ENCODE peak calls at places on chromosomes 13 and 19, in four cellular contexts. O, G, N and K are unnamed samples.
A peak's percentile ranks its signal among the peaks of the same experiment; 100 is the strongest.

GRCh38 chr13:83024955-83025594 is 857.2 kb downstream of the SLITRK1 start:
- DNase-seq in N (no peak), G (no peak), O (no peak), K (no peak)

GRCh38 chr19:14550201-14550754 is 20.9 kb downstream of the TECR start:
- DNase-seq in N (no peak), O (peak; percentile 50), G (no peak), K (no peak)

GRCh38 chr19:49746206-49746958 is 16.7 kb downstream of the TSKS start:
- DNase-seq in O (peak; percentile 46), G (no peak), N (peak; percentile 69), K (peak; percentile 40)

GRCh38 chr13:112525306-112525945 is 62.5 kb downstream of the TUBGCP3 start:
- DNase-seq in G (no peak), O (peak; percentile 79), N (no peak), K (no peak)

GRCh38 chr13:28754698-28755545 is 36.2 kb upstream of the SLC46A3 start:
- DNase-seq in N (peak; percentile 45), G (peak; percentile 12), O (peak; percentile 44), K (peak; percentile 33)

GRCh38 chr19:13022859-13023636 is 27.8 kb downstream of the NFIX start:
- DNase-seq in G (no peak), O (peak; percentile 94), N (peak; percentile 82), K (peak; percentile 80)

GRCh38 chr19:29260477-29261317 is 47.7 kb upstream of the UQCRFS1 start:
- DNase-seq in O (no peak), N (no peak), G (peak; percentile 60), K (no peak)

GRCh38 chr19:3304871-3305423 is 61.4 kb upstream of the NFIC start:
- DNase-seq in N (peak; percentile 72), O (peak; percentile 77), G (peak; percentile 85), K (peak; percentile 87)

GRCh38 chr19:33194527-33194883 is 375 bp downstream of the LRP3 start:
- DNase-seq in O (no peak), G (peak; percentile 46), N (no peak), K (no peak)

GRCh38 chr13:75760182-75760981 is 124.3 kb downstream of the LMO7 start:
- DNase-seq in O (peak; percentile 76), N (no peak), G (peak; percentile 40), K (no peak)

GRCh38 chr19:37999309-38000213 is 92.6 kb downstream of the SIPA1L3 start:
- DNase-seq in O (peak; percentile 96), G (no peak), N (peak; percentile 30), K (no peak)

GRCh38 chr19:10417598-10418280 is 2.6 kb upstream of the PDE4A start:
- DNase-seq in G (peak; percentile 44), O (peak; percentile 30), N (no peak), K (no peak)

GRCh38 chr13:74930402-74931165 is 551.4 kb downstream of the TBC1D4 start:
- DNase-seq in G (no peak), N (no peak), O (peak; percentile 86), K (no peak)

GRCh38 chr19:45824531-45825262 is 9.6 kb upstream of the RSPH6A start:
- DNase-seq in O (no peak), N (no peak), G (peak; percentile 47), K (no peak)

GRCh38 chr13:98978280-98978679 is 416 bp upstream of the DOCK9 start:
- DNase-seq in G (no peak), N (no peak), O (peak; percentile 69), K (no peak)

GRCh38 chr19:32622002-32622401 is 41.0 kb downstream of the PDCD5 start:
- DNase-seq in G (no peak), N (no peak), O (no peak), K (no peak)

GRCh38 chr13:23889598-23890224 is 511 bp upstream of the MIPEP start:
- DNase-seq in G (peak; percentile 3), N (no peak), O (peak; percentile 21), K (no peak)

GRCh38 chr19:38245826-38246498 is 10.2 kb downstream of the PPP1R14A start:
- DNase-seq in O (no peak), N (no peak), G (no peak), K (no peak)

GRCh38 chr13:40318366-40318765 is 348.1 kb downstream of the FOXO1 start:
- DNase-seq in O (no peak), G (peak; percentile 55), N (peak; percentile 41), K (no peak)

GRCh38 chr19:2503521-2504109 is 27.7 kb downstream of the GADD45B start:
- DNase-seq in O (peak; percentile 86), G (peak; percentile 45), N (no peak), K (peak; percentile 56)

GRCh38 chr19:38250821-38251563 is 5.2 kb downstream of the PPP1R14A start:
- DNase-seq in G (peak; percentile 13), N (peak; percentile 88), O (no peak), K (no peak)

GRCh38 chr19:3804429-3804828 is 18.2 kb upstream of the MATK start:
- DNase-seq in G (no peak), N (no peak), O (no peak), K (no peak)

GRCh38 chr13:106566682-106567420 is 1.1 kb downstream of the ARGLU1 start:
- DNase-seq in O (peak; percentile 45), N (peak; percentile 66), G (peak; percentile 71), K (peak; percentile 74)

GRCh38 chr19:55058781-55059610 is 4.0 kb downstream of the RDH13 start:
- DNase-seq in N (no peak), O (no peak), G (no peak), K (no peak)

GRCh38 chr19:12750851-12751250 is 740 bp upstream of the BEST2 start:
- DNase-seq in N (no peak), O (no peak), G (no peak), K (no peak)

GRCh38 chr19:49113762-49114629 is at the start of gene LIN7B:
- DNase-seq in G (peak; percentile 94), O (peak; percentile 73), N (peak; percentile 77), K (peak; percentile 96)

GRCh38 chr19:41588497-41589209 is 12.7 kb downstream of the CEACAM21 start:
- DNase-seq in O (peak; percentile 50), G (peak; percentile 59), N (no peak), K (peak; percentile 34)

GRCh38 chr13:48231080-48231479 is 1.9 kb upstream of the ITM2B start:
- DNase-seq in N (no peak), G (no peak), O (no peak), K (no peak)

GRCh38 chr13:103931885-103932284 is 865.7 kb upstream of the SLC10A2 start:
- DNase-seq in O (no peak), G (no peak), N (no peak), K (no peak)

GRCh38 chr19:46766569-46767317 is 20.5 kb upstream of the STRN4 start:
- DNase-seq in N (no peak), O (peak; percentile 50), G (peak; percentile 47), K (peak; percentile 76)

GRCh38 chr13:102317593-102317992 is 84.3 kb downstream of the FGF14 start:
- DNase-seq in N (peak; percentile 78), G (peak; percentile 34), O (no peak), K (no peak)

GRCh38 chr19:53521373-53522202 is 16.4 kb upstream of the ZNF331 start:
- DNase-seq in G (no peak), O (peak; percentile 12), N (no peak), K (no peak)

GRCh38 chr19:30795727-30796126 is 423.5 kb downstream of the ZNF536 start:
- DNase-seq in N (no peak), O (no peak), G (no peak), K (no peak)

GRCh38 chr19:52296773-52297600 is at the start of gene ZNF480:
- DNase-seq in G (peak; percentile 86), O (peak; percentile 74), N (peak; percentile 89), K (peak; percentile 80)
- TF ChIP-seq CTCF in G (peak; percentile 15), O (no peak), N (peak; percentile 17), K (no peak)

GRCh38 chr19:17327068-17327653 is 7.5 kb downstream of the ANO8 start:
- DNase-seq in O (no peak), N (no peak), G (no peak), K (peak; percentile 32)

GRCh38 chr19:17328517-17329060 is 6.1 kb downstream of the ANO8 start:
- DNase-seq in N (no peak), O (no peak), G (no peak), K (peak; percentile 73)

GRCh38 chr19:17329061-17329767 is 5.4 kb downstream of the ANO8 start:
- DNase-seq in N (no peak), G (no peak), O (no peak), K (no peak)

GRCh38 chr19:17326595-17326966 is 8.1 kb downstream of the ANO8 start:
- DNase-seq in N (no peak), G (no peak), O (no peak), K (no peak)

GRCh38 chr19:17327654-17328516 is 6.8 kb downstream of the ANO8 start:
- DNase-seq in N (no peak), O (no peak), G (peak; percentile 89), K (peak; percentile 90)
- TF ChIP-seq CTCF in N (no peak), O (no peak), G (peak; percentile 64), K (no peak)

GRCh38 chr13:46314587-46314986 is 72.5 kb downstream of the RUBCNL start:
- DNase-seq in N (no peak), O (no peak), G (no peak), K (no peak)

GRCh38 chr13:46315036-46315435 is 72.0 kb downstream of the RUBCNL start:
- DNase-seq in N (no peak), G (no peak), O (no peak), K (no peak)

GRCh38 chr13:46313441-46314257 is 73.4 kb downstream of the RUBCNL start:
- DNase-seq in G (no peak), N (no peak), O (no peak), K (no peak)

GRCh38 chr13:46317120-46317519 is 69.9 kb downstream of the RUBCNL start:
- DNase-seq in O (no peak), G (no peak), N (no peak), K (no peak)

GRCh38 chr13:46315491-46316075 is 71.5 kb downstream of the RUBCNL start:
- DNase-seq in G (peak; percentile 37), O (no peak), N (no peak), K (no peak)
- TF ChIP-seq CTCF in G (no peak), O (no peak), N (no peak), K (no peak)

GRCh38 chr19:4829001-4829712 is 2.4 kb downstream of the TICAM1 start:
- DNase-seq in G (no peak), O (no peak), N (no peak), K (peak; percentile 31)
- TF ChIP-seq CTCF in G (no peak), O (no peak), N (no peak), K (peak; percentile 24)

GRCh38 chr19:35519291-35519690 is 5.8 kb upstream of the DMKN start:
- DNase-seq in G (no peak), N (no peak), O (peak; percentile 85), K (no peak)
- TF ChIP-seq CTCF in G (no peak), N (no peak), O (no peak), K (no peak)

DNA sequence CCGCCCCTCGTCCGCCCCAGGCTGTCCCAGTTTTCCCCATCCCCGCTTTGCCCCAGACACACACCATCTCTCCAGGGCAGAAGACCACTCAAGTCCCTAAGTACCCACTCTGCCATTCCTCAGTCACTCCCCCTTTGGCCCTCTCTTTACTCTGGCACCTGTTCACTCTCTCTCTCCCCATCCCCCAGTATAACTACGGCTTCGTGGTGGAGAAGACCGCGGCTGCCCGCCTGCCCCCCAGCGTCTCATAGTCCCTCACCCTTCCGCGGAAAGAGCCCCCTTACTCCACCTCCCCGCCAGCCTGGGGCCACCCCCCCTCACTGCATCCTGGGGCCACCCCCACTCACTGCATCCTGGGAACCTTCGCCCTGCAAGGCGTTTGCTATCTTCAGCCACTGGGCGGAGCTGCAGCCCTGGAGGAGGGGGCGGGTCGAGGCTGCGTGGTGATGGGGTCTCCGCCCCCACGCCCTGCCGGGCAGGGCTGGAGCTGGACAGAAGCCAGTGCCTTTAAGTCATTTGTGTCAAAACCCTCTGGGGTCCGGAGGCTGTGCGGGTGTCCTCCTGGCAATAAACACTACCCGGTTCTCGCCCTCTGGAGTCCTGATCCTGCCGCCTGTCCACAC is 5.0 kb downstream of the MVB12A start:
- DNase-seq in N (peak; percentile 34), O (peak; percentile 25), G (peak; percentile 92), K (peak; percentile 59)
- TF ChIP-seq CTCF in N (peak; percentile 30), O (peak; percentile 54), G (peak; percentile 62), K (peak; percentile 64)